ENCODE peak calls at places on chromosomes 3 and 15, in seven cellular contexts. One of them, this sample, is unnamed.

GRCh38 chr15:74319596-74320357 is 47.7 kb downstream of the CYP11A1 start:
- DNase-seq in NCI-H146: peak
- DNase-seq in anterior cingulate cortex: no peak
- DNase-seq in stimulated activated CD8-positive, alpha-beta memory T cell treated with anti-CD3 and anti-CD28 coated beads, Interleukin-7, amount 100 ng/mL, for 1 hour: no peak
- DNase-seq in choroid plexus epithelial cell: no peak
- DNase-seq in left ventricle myocardium inferior: peak
- DNase-seq in dorsolateral prefrontal cortex: no peak
- DNase-seq in this sample: no peak

GRCh38 chr3:98966862-98967554 is 65.5 kb upstream of the DCBLD2 start:
- DNase-seq in NCI-H146: no peak
- DNase-seq in anterior cingulate cortex: no peak
- DNase-seq in stimulated activated CD8-positive, alpha-beta memory T cell treated with anti-CD3 and anti-CD28 coated beads, Interleukin-7, amount 100 ng/mL, for 1 hour: no peak
- DNase-seq in choroid plexus epithelial cell: no peak
- DNase-seq in left ventricle myocardium inferior: no peak
- DNase-seq in dorsolateral prefrontal cortex: no peak
- DNase-seq in this sample: no peak

GRCh38 chr3:174495231-174495755 is 363.8 kb upstream of the NAALADL2 start:
- DNase-seq in NCI-H146: no peak
- DNase-seq in anterior cingulate cortex: no peak
- DNase-seq in stimulated activated CD8-positive, alpha-beta memory T cell treated with anti-CD3 and anti-CD28 coated beads, Interleukin-7, amount 100 ng/mL, for 1 hour: no peak
- DNase-seq in choroid plexus epithelial cell: peak
- DNase-seq in left ventricle myocardium inferior: no peak
- DNase-seq in dorsolateral prefrontal cortex: no peak
- DNase-seq in this sample: no peak

GRCh38 chr3:141241248-141242034 is 9.8 kb downstream of the PXYLP1 start:
- DNase-seq in NCI-H146: peak
- DNase-seq in anterior cingulate cortex: no peak
- DNase-seq in stimulated activated CD8-positive, alpha-beta memory T cell treated with anti-CD3 and anti-CD28 coated beads, Interleukin-7, amount 100 ng/mL, for 1 hour: no peak
- DNase-seq in choroid plexus epithelial cell: no peak
- DNase-seq in left ventricle myocardium inferior: peak
- DNase-seq in dorsolateral prefrontal cortex: no peak
- DNase-seq in this sample: no peak

GRCh38 chr3:179653106-179653776 is 401 bp downstream of the USP13 start:
- DNase-seq in NCI-H146: peak
- DNase-seq in anterior cingulate cortex: peak
- DNase-seq in stimulated activated CD8-positive, alpha-beta memory T cell treated with anti-CD3 and anti-CD28 coated beads, Interleukin-7, amount 100 ng/mL, for 1 hour: peak
- DNase-seq in choroid plexus epithelial cell: peak
- DNase-seq in left ventricle myocardium inferior: peak
- DNase-seq in dorsolateral prefrontal cortex: peak
- DNase-seq in this sample: peak

GRCh38 chr3:21531909-21532308 is 219.1 kb downstream of the ZNF385D start:
- DNase-seq in NCI-H146: no peak
- DNase-seq in anterior cingulate cortex: no peak
- DNase-seq in stimulated activated CD8-positive, alpha-beta memory T cell treated with anti-CD3 and anti-CD28 coated beads, Interleukin-7, amount 100 ng/mL, for 1 hour: no peak
- DNase-seq in choroid plexus epithelial cell: no peak
- DNase-seq in left ventricle myocardium inferior: no peak
- DNase-seq in dorsolateral prefrontal cortex: no peak
- DNase-seq in this sample: no peak

GRCh38 chr3:194102436-194102835 is 33.5 kb upstream of the HES1 start:
- DNase-seq in NCI-H146: no peak
- DNase-seq in anterior cingulate cortex: no peak
- DNase-seq in stimulated activated CD8-positive, alpha-beta memory T cell treated with anti-CD3 and anti-CD28 coated beads, Interleukin-7, amount 100 ng/mL, for 1 hour: no peak
- DNase-seq in choroid plexus epithelial cell: no peak
- DNase-seq in left ventricle myocardium inferior: no peak
- DNase-seq in dorsolateral prefrontal cortex: no peak
- DNase-seq in this sample: no peak

GRCh38 chr15:100393008-100393407 is 51.2 kb upstream of the ADAMTS17 start:
- DNase-seq in NCI-H146: no peak
- DNase-seq in anterior cingulate cortex: no peak
- DNase-seq in stimulated activated CD8-positive, alpha-beta memory T cell treated with anti-CD3 and anti-CD28 coated beads, Interleukin-7, amount 100 ng/mL, for 1 hour: no peak
- DNase-seq in choroid plexus epithelial cell: no peak
- DNase-seq in left ventricle myocardium inferior: no peak
- DNase-seq in dorsolateral prefrontal cortex: no peak
- DNase-seq in this sample: no peak

GRCh38 chr15:36775209-36775608 is 195.8 kb downstream of the CDIN1 start:
- DNase-seq in NCI-H146: no peak
- DNase-seq in anterior cingulate cortex: no peak
- DNase-seq in stimulated activated CD8-positive, alpha-beta memory T cell treated with anti-CD3 and anti-CD28 coated beads, Interleukin-7, amount 100 ng/mL, for 1 hour: no peak
- DNase-seq in choroid plexus epithelial cell: no peak
- DNase-seq in left ventricle myocardium inferior: no peak
- DNase-seq in dorsolateral prefrontal cortex: no peak
- DNase-seq in this sample: no peak

GRCh38 chr3:195823998-195824397 is 12.3 kb upstream of the MUC4 start:
- DNase-seq in NCI-H146: peak
- DNase-seq in anterior cingulate cortex: no peak
- DNase-seq in stimulated activated CD8-positive, alpha-beta memory T cell treated with anti-CD3 and anti-CD28 coated beads, Interleukin-7, amount 100 ng/mL, for 1 hour: no peak
- DNase-seq in choroid plexus epithelial cell: peak
- DNase-seq in left ventricle myocardium inferior: no peak
- DNase-seq in dorsolateral prefrontal cortex: no peak
- DNase-seq in this sample: no peak

GRCh38 chr15:63940956-63941620 is 105.2 kb downstream of the DAPK2 start:
- DNase-seq in NCI-H146: no peak
- DNase-seq in anterior cingulate cortex: no peak
- DNase-seq in stimulated activated CD8-positive, alpha-beta memory T cell treated with anti-CD3 and anti-CD28 coated beads, Interleukin-7, amount 100 ng/mL, for 1 hour: no peak
- DNase-seq in choroid plexus epithelial cell: no peak
- DNase-seq in left ventricle myocardium inferior: no peak
- DNase-seq in dorsolateral prefrontal cortex: no peak
- DNase-seq in this sample: no peak

GRCh38 chr3:43074901-43075689 is 30.8 kb downstream of the POMGNT2 start:
- DNase-seq in NCI-H146: no peak
- DNase-seq in anterior cingulate cortex: no peak
- DNase-seq in stimulated activated CD8-positive, alpha-beta memory T cell treated with anti-CD3 and anti-CD28 coated beads, Interleukin-7, amount 100 ng/mL, for 1 hour: no peak
- DNase-seq in choroid plexus epithelial cell: no peak
- DNase-seq in left ventricle myocardium inferior: no peak
- DNase-seq in dorsolateral prefrontal cortex: no peak
- DNase-seq in this sample: no peak

GRCh38 chr3:42711491-42712343 is 9.1 kb upstream of the HHATL start:
- DNase-seq in NCI-H146: no peak
- DNase-seq in anterior cingulate cortex: no peak
- DNase-seq in stimulated activated CD8-positive, alpha-beta memory T cell treated with anti-CD3 and anti-CD28 coated beads, Interleukin-7, amount 100 ng/mL, for 1 hour: no peak
- DNase-seq in choroid plexus epithelial cell: peak
- DNase-seq in left ventricle myocardium inferior: peak
- DNase-seq in dorsolateral prefrontal cortex: peak
- DNase-seq in this sample: no peak

GRCh38 chr3:184656991-184657669 is 54.7 kb downstream of the MAGEF1 start:
- DNase-seq in NCI-H146: no peak
- DNase-seq in anterior cingulate cortex: no peak
- DNase-seq in stimulated activated CD8-positive, alpha-beta memory T cell treated with anti-CD3 and anti-CD28 coated beads, Interleukin-7, amount 100 ng/mL, for 1 hour: no peak
- DNase-seq in choroid plexus epithelial cell: peak
- DNase-seq in left ventricle myocardium inferior: no peak
- DNase-seq in dorsolateral prefrontal cortex: no peak
- DNase-seq in this sample: no peak

GRCh38 chr3:48639944-48640606 is 4.8 kb upstream of the SLC26A6 start:
- DNase-seq in NCI-H146: no peak
- DNase-seq in anterior cingulate cortex: no peak
- DNase-seq in stimulated activated CD8-positive, alpha-beta memory T cell treated with anti-CD3 and anti-CD28 coated beads, Interleukin-7, amount 100 ng/mL, for 1 hour: no peak
- DNase-seq in choroid plexus epithelial cell: no peak
- DNase-seq in left ventricle myocardium inferior: no peak
- DNase-seq in dorsolateral prefrontal cortex: no peak
- DNase-seq in this sample: no peak

GRCh38 chr15:33735637-33736247 is 232.6 kb upstream of the CHRM5 start:
- DNase-seq in NCI-H146: peak
- DNase-seq in anterior cingulate cortex: no peak
- DNase-seq in stimulated activated CD8-positive, alpha-beta memory T cell treated with anti-CD3 and anti-CD28 coated beads, Interleukin-7, amount 100 ng/mL, for 1 hour: no peak
- DNase-seq in choroid plexus epithelial cell: peak
- DNase-seq in left ventricle myocardium inferior: no peak
- DNase-seq in dorsolateral prefrontal cortex: no peak
- DNase-seq in this sample: no peak

GRCh38 chr3:149701206-149701976 is 43.6 kb upstream of the WWTR1 start:
- DNase-seq in NCI-H146: no peak
- DNase-seq in anterior cingulate cortex: no peak
- DNase-seq in stimulated activated CD8-positive, alpha-beta memory T cell treated with anti-CD3 and anti-CD28 coated beads, Interleukin-7, amount 100 ng/mL, for 1 hour: no peak
- DNase-seq in choroid plexus epithelial cell: no peak
- DNase-seq in left ventricle myocardium inferior: no peak
- DNase-seq in dorsolateral prefrontal cortex: no peak
- DNase-seq in this sample: no peak

GRCh38 chr3:13045245-13045903 is 27.9 kb downstream of the IQSEC1 start:
- DNase-seq in NCI-H146: no peak
- DNase-seq in anterior cingulate cortex: no peak
- DNase-seq in stimulated activated CD8-positive, alpha-beta memory T cell treated with anti-CD3 and anti-CD28 coated beads, Interleukin-7, amount 100 ng/mL, for 1 hour: no peak
- DNase-seq in choroid plexus epithelial cell: no peak
- DNase-seq in left ventricle myocardium inferior: no peak
- DNase-seq in dorsolateral prefrontal cortex: no peak
- DNase-seq in this sample: no peak

GRCh38 chr15:78266806-78267205 is 2.4 kb downstream of the DNAJA4 start:
- DNase-seq in NCI-H146: no peak
- DNase-seq in anterior cingulate cortex: no peak
- DNase-seq in stimulated activated CD8-positive, alpha-beta memory T cell treated with anti-CD3 and anti-CD28 coated beads, Interleukin-7, amount 100 ng/mL, for 1 hour: no peak
- DNase-seq in choroid plexus epithelial cell: no peak
- DNase-seq in left ventricle myocardium inferior: no peak
- DNase-seq in dorsolateral prefrontal cortex: no peak
- DNase-seq in this sample: no peak

GRCh38 chr15:52496776-52497470 is 31.8 kb downstream of the MYO5A start:
- DNase-seq in NCI-H146: no peak
- DNase-seq in anterior cingulate cortex: no peak
- DNase-seq in stimulated activated CD8-positive, alpha-beta memory T cell treated with anti-CD3 and anti-CD28 coated beads, Interleukin-7, amount 100 ng/mL, for 1 hour: no peak
- DNase-seq in choroid plexus epithelial cell: no peak
- DNase-seq in left ventricle myocardium inferior: no peak
- DNase-seq in dorsolateral prefrontal cortex: no peak
- DNase-seq in this sample: no peak

GRCh38 chr3:179967622-179968021 is 69.1 kb downstream of the PEX5L start:
- DNase-seq in NCI-H146: peak
- DNase-seq in anterior cingulate cortex: no peak
- DNase-seq in stimulated activated CD8-positive, alpha-beta memory T cell treated with anti-CD3 and anti-CD28 coated beads, Interleukin-7, amount 100 ng/mL, for 1 hour: no peak
- DNase-seq in choroid plexus epithelial cell: no peak
- DNase-seq in left ventricle myocardium inferior: no peak
- DNase-seq in dorsolateral prefrontal cortex: no peak
- DNase-seq in this sample: no peak

GRCh38 chr15:42137461-42138261 is 18.8 kb downstream of the PLA2G4F start:
- DNase-seq in NCI-H146: peak
- DNase-seq in anterior cingulate cortex: no peak
- DNase-seq in stimulated activated CD8-positive, alpha-beta memory T cell treated with anti-CD3 and anti-CD28 coated beads, Interleukin-7, amount 100 ng/mL, for 1 hour: no peak
- DNase-seq in choroid plexus epithelial cell: peak
- DNase-seq in left ventricle myocardium inferior: no peak
- DNase-seq in dorsolateral prefrontal cortex: no peak
- DNase-seq in this sample: no peak

GRCh38 chr3:21294768-21295167 is 456.2 kb downstream of the ZNF385D start:
- DNase-seq in NCI-H146: no peak
- DNase-seq in anterior cingulate cortex: no peak
- DNase-seq in stimulated activated CD8-positive, alpha-beta memory T cell treated with anti-CD3 and anti-CD28 coated beads, Interleukin-7, amount 100 ng/mL, for 1 hour: no peak
- DNase-seq in choroid plexus epithelial cell: peak
- DNase-seq in left ventricle myocardium inferior: no peak
- DNase-seq in dorsolateral prefrontal cortex: no peak
- DNase-seq in this sample: no peak

GRCh38 chr3:179071161-179071568 is 444 bp downstream of the ZMAT3 start:
- DNase-seq in NCI-H146: peak
- DNase-seq in anterior cingulate cortex: no peak
- DNase-seq in stimulated activated CD8-positive, alpha-beta memory T cell treated with anti-CD3 and anti-CD28 coated beads, Interleukin-7, amount 100 ng/mL, for 1 hour: peak
- DNase-seq in choroid plexus epithelial cell: peak
- DNase-seq in left ventricle myocardium inferior: no peak
- DNase-seq in dorsolateral prefrontal cortex: peak
- DNase-seq in this sample: no peak

GRCh38 chr3:189944285-189945145 is 176.2 kb downstream of the P3H2 start:
- DNase-seq in NCI-H146: peak
- DNase-seq in anterior cingulate cortex: no peak
- DNase-seq in stimulated activated CD8-positive, alpha-beta memory T cell treated with anti-CD3 and anti-CD28 coated beads, Interleukin-7, amount 100 ng/mL, for 1 hour: no peak
- DNase-seq in choroid plexus epithelial cell: no peak
- DNase-seq in left ventricle myocardium inferior: no peak
- DNase-seq in dorsolateral prefrontal cortex: no peak
- DNase-seq in this sample: no peak

GRCh38 chr3:69079269-69080159 is 651 bp downstream of the UBA3 start:
- DNase-seq in NCI-H146: peak
- DNase-seq in anterior cingulate cortex: no peak
- DNase-seq in stimulated activated CD8-positive, alpha-beta memory T cell treated with anti-CD3 and anti-CD28 coated beads, Interleukin-7, amount 100 ng/mL, for 1 hour: no peak
- DNase-seq in choroid plexus epithelial cell: no peak
- DNase-seq in left ventricle myocardium inferior: no peak
- DNase-seq in dorsolateral prefrontal cortex: no peak
- DNase-seq in this sample: no peak

GRCh38 chr15:60890361-60890991 is 338.6 kb downstream of the RORA start:
- DNase-seq in NCI-H146: no peak
- DNase-seq in anterior cingulate cortex: no peak
- DNase-seq in stimulated activated CD8-positive, alpha-beta memory T cell treated with anti-CD3 and anti-CD28 coated beads, Interleukin-7, amount 100 ng/mL, for 1 hour: no peak
- DNase-seq in choroid plexus epithelial cell: no peak
- DNase-seq in left ventricle myocardium inferior: no peak
- DNase-seq in dorsolateral prefrontal cortex: no peak
- DNase-seq in this sample: no peak

GRCh38 chr15:92273286-92273685 is 120.4 kb upstream of the ST8SIA2 start:
- DNase-seq in NCI-H146: no peak
- DNase-seq in anterior cingulate cortex: no peak
- DNase-seq in stimulated activated CD8-positive, alpha-beta memory T cell treated with anti-CD3 and anti-CD28 coated beads, Interleukin-7, amount 100 ng/mL, for 1 hour: no peak
- DNase-seq in choroid plexus epithelial cell: no peak
- DNase-seq in left ventricle myocardium inferior: no peak
- DNase-seq in dorsolateral prefrontal cortex: no peak
- DNase-seq in this sample: no peak

GRCh38 chr3:64595253-64595694 is 92.5 kb downstream of the ADAMTS9 start:
- DNase-seq in NCI-H146: no peak
- DNase-seq in anterior cingulate cortex: no peak
- DNase-seq in stimulated activated CD8-positive, alpha-beta memory T cell treated with anti-CD3 and anti-CD28 coated beads, Interleukin-7, amount 100 ng/mL, for 1 hour: no peak
- DNase-seq in choroid plexus epithelial cell: peak
- DNase-seq in left ventricle myocardium inferior: peak
- DNase-seq in dorsolateral prefrontal cortex: no peak
- DNase-seq in this sample: no peak

GRCh38 chr3:191300422-191300821 is 28.8 kb upstream of the CCDC50 start:
- DNase-seq in NCI-H146: no peak
- DNase-seq in anterior cingulate cortex: no peak
- DNase-seq in stimulated activated CD8-positive, alpha-beta memory T cell treated with anti-CD3 and anti-CD28 coated beads, Interleukin-7, amount 100 ng/mL, for 1 hour: no peak
- DNase-seq in choroid plexus epithelial cell: no peak
- DNase-seq in left ventricle myocardium inferior: no peak
- DNase-seq in dorsolateral prefrontal cortex: no peak
- DNase-seq in this sample: no peak

GRCh38 chr15:40912478-40912877 is 16.7 kb upstream of the DLL4 start:
- DNase-seq in NCI-H146: no peak
- DNase-seq in anterior cingulate cortex: no peak
- DNase-seq in stimulated activated CD8-positive, alpha-beta memory T cell treated with anti-CD3 and anti-CD28 coated beads, Interleukin-7, amount 100 ng/mL, for 1 hour: no peak
- DNase-seq in choroid plexus epithelial cell: no peak
- DNase-seq in left ventricle myocardium inferior: no peak
- DNase-seq in dorsolateral prefrontal cortex: no peak
- DNase-seq in this sample: no peak

GRCh38 chr15:69090197-69090948 is 70.1 kb upstream of the GLCE start:
- DNase-seq in NCI-H146: peak
- DNase-seq in anterior cingulate cortex: no peak
- DNase-seq in stimulated activated CD8-positive, alpha-beta memory T cell treated with anti-CD3 and anti-CD28 coated beads, Interleukin-7, amount 100 ng/mL, for 1 hour: no peak
- DNase-seq in choroid plexus epithelial cell: peak
- DNase-seq in left ventricle myocardium inferior: no peak
- DNase-seq in dorsolateral prefrontal cortex: no peak
- DNase-seq in this sample: no peak

GRCh38 chr15:47366884-47367283 is 350.4 kb upstream of the SEMA6D start:
- DNase-seq in NCI-H146: peak
- DNase-seq in anterior cingulate cortex: no peak
- DNase-seq in stimulated activated CD8-positive, alpha-beta memory T cell treated with anti-CD3 and anti-CD28 coated beads, Interleukin-7, amount 100 ng/mL, for 1 hour: no peak
- DNase-seq in choroid plexus epithelial cell: no peak
- DNase-seq in left ventricle myocardium inferior: no peak
- DNase-seq in dorsolateral prefrontal cortex: no peak
- DNase-seq in this sample: no peak

GRCh38 chr3:76065975-76066374 is 280.6 kb upstream of the ZNF717 start:
- DNase-seq in NCI-H146: no peak
- DNase-seq in anterior cingulate cortex: no peak
- DNase-seq in stimulated activated CD8-positive, alpha-beta memory T cell treated with anti-CD3 and anti-CD28 coated beads, Interleukin-7, amount 100 ng/mL, for 1 hour: no peak
- DNase-seq in choroid plexus epithelial cell: peak
- DNase-seq in left ventricle myocardium inferior: no peak
- DNase-seq in dorsolateral prefrontal cortex: no peak
- DNase-seq in this sample: no peak

GRCh38 chr3:111336511-111336910 is 205.5 kb upstream of the CD96 start:
- DNase-seq in NCI-H146: no peak
- DNase-seq in anterior cingulate cortex: no peak
- DNase-seq in stimulated activated CD8-positive, alpha-beta memory T cell treated with anti-CD3 and anti-CD28 coated beads, Interleukin-7, amount 100 ng/mL, for 1 hour: no peak
- DNase-seq in choroid plexus epithelial cell: no peak
- DNase-seq in left ventricle myocardium inferior: no peak
- DNase-seq in dorsolateral prefrontal cortex: no peak
- DNase-seq in this sample: no peak

GRCh38 chr15:52234596-52235541 is 43.7 kb upstream of the GNB5 start:
- DNase-seq in NCI-H146: no peak
- DNase-seq in anterior cingulate cortex: no peak
- DNase-seq in stimulated activated CD8-positive, alpha-beta memory T cell treated with anti-CD3 and anti-CD28 coated beads, Interleukin-7, amount 100 ng/mL, for 1 hour: no peak
- DNase-seq in choroid plexus epithelial cell: no peak
- DNase-seq in left ventricle myocardium inferior: no peak
- DNase-seq in dorsolateral prefrontal cortex: no peak
- DNase-seq in this sample: no peak

GRCh38 chr3:127819086-127819485 is 3.2 kb downstream of the MGLL start:
- DNase-seq in NCI-H146: peak
- DNase-seq in anterior cingulate cortex: no peak
- DNase-seq in stimulated activated CD8-positive, alpha-beta memory T cell treated with anti-CD3 and anti-CD28 coated beads, Interleukin-7, amount 100 ng/mL, for 1 hour: no peak
- DNase-seq in choroid plexus epithelial cell: no peak
- DNase-seq in left ventricle myocardium inferior: no peak
- DNase-seq in dorsolateral prefrontal cortex: no peak
- DNase-seq in this sample: no peak

GRCh38 chr3:38957296-38957695 is 94.4 kb downstream of the SCN11A start:
- DNase-seq in NCI-H146: no peak
- DNase-seq in anterior cingulate cortex: no peak
- DNase-seq in stimulated activated CD8-positive, alpha-beta memory T cell treated with anti-CD3 and anti-CD28 coated beads, Interleukin-7, amount 100 ng/mL, for 1 hour: no peak
- DNase-seq in choroid plexus epithelial cell: no peak
- DNase-seq in left ventricle myocardium inferior: no peak
- DNase-seq in dorsolateral prefrontal cortex: no peak
- DNase-seq in this sample: no peak

This sample was measured in amygdala.